ENCODE peak calls at places on chromosome 16, in four cellular contexts. D is SK-N-SH, X is neural progenitor cell, B is H1. Y is an unnamed sample. For H3K36me3, the result is how much of the 10 kb centered on the place peaks cover.

GRCh38 chr16:73196670-73197069 is 148.7 kb upstream of the ZFHX3 start:
- DNase-seq in X (peak), B (peak), D (peak), Y (peak)

GRCh38 chr16:69187891-69188451 is 1.0 kb downstream of the SNTB2 start:
- DNase-seq in B (no peak), D (no peak), X (no peak), Y (peak)

GRCh38 chr16:30535777-30536190 is 1.1 kb upstream of the ZNF747 start:
- DNase-seq in B (peak), X (peak), D (peak), Y (peak)

GRCh38 chr16:2779151-2779920 is 2.3 kb upstream of the ELOB start:
- DNase-seq in D (no peak), B (no peak), X (peak), Y (no peak)

GRCh38 chr16:70579648-70580630 is 56.3 kb downstream of the SF3B3 start:
- DNase-seq in D (peak), B (no peak), X (no peak), Y (no peak)

GRCh38 chr16:57972285-57972684 is 1.4 kb upstream of the CNGB1 start:
- DNase-seq in X (no peak), B (no peak), D (no peak), Y (no peak)

GRCh38 chr16:66161942-66162341 is 204.5 kb upstream of the CDH5 start:
- DNase-seq in D (no peak), B (no peak), X (no peak), Y (no peak)

GRCh38 chr16:11215935-11216556 is 40.0 kb downstream of the SOCS1 start:
- DNase-seq in B (no peak), X (no peak), D (no peak), Y (no peak)

GRCh38 chr16:55492756-55493380 is 13.9 kb downstream of the MMP2 start:
- DNase-seq in D (no peak), X (no peak), B (peak), Y (no peak)

GRCh38 chr16:23171234-23171948 is 11.2 kb upstream of the SCNN1G start:
- DNase-seq in X (no peak), B (no peak), D (no peak), Y (peak)

GRCh38 chr16:24035127-24035842 is 199.5 kb downstream of the PRKCB start:
- DNase-seq in X (peak), D (no peak), B (no peak), Y (no peak)

GRCh38 chr16:74501484-74502479 is 80.5 kb upstream of the CLEC18B start:
- DNase-seq in D (no peak), B (no peak), X (no peak), Y (no peak)

GRCh38 chr16:61684566-61684965 is 351.7 kb downstream of the CDH8 start:
- DNase-seq in B (no peak), X (no peak), D (no peak), Y (no peak)

GRCh38 chr16:52861614-52862022 is 191.1 kb downstream of the CHD9NB start:
- DNase-seq in D (peak), B (peak), X (peak), Y (peak)

GRCh38 chr16:24670623-24671454 is 58.6 kb upstream of the TNRC6A start:
- DNase-seq in X (peak), B (peak), D (peak), Y (peak)

GRCh38 chr16:51431517-51432241 is 280.6 kb upstream of the SALL1 start:
- DNase-seq in B (no peak), D (peak), X (peak), Y (peak)

GRCh38 chr16:49407873-49408565 is 34.4 kb downstream of the C16orf78 start:
- DNase-seq in D (peak), X (peak), B (peak), Y (peak)

GRCh38 chr16:1299868-1300203 is 9.6 kb upstream of the UBE2I start:
- DNase-seq in D (no peak), X (no peak), B (no peak), Y (no peak)
- H2AFZ ChIP-seq in D (no peak), X (no peak), B (no peak), Y (no peak)

GRCh38 chr16:87350031-87350430 is 32.8 kb upstream of the C16orf95 start:
- DNase-seq in B (no peak), D (no peak), X (no peak), Y (no peak)

GRCh38 chr16:87348616-87349157 is 31.5 kb upstream of the C16orf95 start:
- DNase-seq in X (no peak), B (no peak), D (no peak), Y (no peak)

GRCh38 chr16:87345721-87346424 is 28.7 kb upstream of the C16orf95 start:
- DNase-seq in X (peak), B (no peak), D (no peak), Y (no peak)

GRCh38 chr16:87346517-87347060 is 29.4 kb upstream of the C16orf95 start:
- DNase-seq in B (no peak), D (no peak), X (no peak), Y (no peak)

GRCh38 chr16:87347932-87348615 is 30.9 kb upstream of the C16orf95 start:
- DNase-seq in B (no peak), X (no peak), D (no peak), Y (no peak)
- H3K36me3 ChIP-seq in B (under half), X (under half), D (under half), Y (under half)

DNA sequence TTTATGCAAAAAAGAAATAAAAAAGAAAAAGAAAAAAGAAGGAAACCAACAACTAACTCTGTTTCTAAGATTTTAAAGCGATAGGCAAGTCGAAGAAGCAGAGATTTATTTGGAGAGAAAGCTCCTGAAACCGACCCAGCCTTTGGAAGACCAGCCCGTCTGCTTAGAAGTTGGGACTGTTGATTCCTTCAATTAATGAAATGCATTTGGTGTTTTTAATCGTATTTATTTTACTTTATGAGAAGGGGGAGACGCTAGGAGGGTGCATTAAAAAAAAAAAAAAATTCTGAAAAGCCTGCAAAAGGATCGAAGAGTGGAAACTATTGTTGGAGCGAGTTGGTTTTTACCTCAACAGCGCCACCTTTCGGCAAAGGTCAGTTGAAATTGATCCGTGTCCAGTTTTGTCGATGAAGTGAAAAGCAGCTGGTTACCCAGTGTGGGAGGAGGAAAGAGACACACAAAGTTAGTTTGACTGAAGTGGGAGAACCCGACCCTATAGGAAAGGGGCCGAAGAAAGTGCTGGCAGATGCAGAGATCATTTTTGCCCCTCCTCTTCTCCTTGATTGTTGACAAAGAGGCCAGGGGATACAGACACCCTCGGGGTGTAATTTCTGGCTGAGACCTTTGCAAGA is 1.6 kb upstream of the MAF start:
- DNase-seq in X (peak), B (peak), D (peak), Y (peak)
- H2AFZ ChIP-seq in X (no peak), B (no peak), D (no peak), Y (peak)

GRCh38 chr16:85659805-85660511 is 28.8 kb downstream of the GINS2 start:
- DNase-seq in X (peak), D (peak), B (peak), Y (peak)
- H3K36me3 ChIP-seq in X (under half), D (under half), B (half or more), Y (under half)

DNA sequence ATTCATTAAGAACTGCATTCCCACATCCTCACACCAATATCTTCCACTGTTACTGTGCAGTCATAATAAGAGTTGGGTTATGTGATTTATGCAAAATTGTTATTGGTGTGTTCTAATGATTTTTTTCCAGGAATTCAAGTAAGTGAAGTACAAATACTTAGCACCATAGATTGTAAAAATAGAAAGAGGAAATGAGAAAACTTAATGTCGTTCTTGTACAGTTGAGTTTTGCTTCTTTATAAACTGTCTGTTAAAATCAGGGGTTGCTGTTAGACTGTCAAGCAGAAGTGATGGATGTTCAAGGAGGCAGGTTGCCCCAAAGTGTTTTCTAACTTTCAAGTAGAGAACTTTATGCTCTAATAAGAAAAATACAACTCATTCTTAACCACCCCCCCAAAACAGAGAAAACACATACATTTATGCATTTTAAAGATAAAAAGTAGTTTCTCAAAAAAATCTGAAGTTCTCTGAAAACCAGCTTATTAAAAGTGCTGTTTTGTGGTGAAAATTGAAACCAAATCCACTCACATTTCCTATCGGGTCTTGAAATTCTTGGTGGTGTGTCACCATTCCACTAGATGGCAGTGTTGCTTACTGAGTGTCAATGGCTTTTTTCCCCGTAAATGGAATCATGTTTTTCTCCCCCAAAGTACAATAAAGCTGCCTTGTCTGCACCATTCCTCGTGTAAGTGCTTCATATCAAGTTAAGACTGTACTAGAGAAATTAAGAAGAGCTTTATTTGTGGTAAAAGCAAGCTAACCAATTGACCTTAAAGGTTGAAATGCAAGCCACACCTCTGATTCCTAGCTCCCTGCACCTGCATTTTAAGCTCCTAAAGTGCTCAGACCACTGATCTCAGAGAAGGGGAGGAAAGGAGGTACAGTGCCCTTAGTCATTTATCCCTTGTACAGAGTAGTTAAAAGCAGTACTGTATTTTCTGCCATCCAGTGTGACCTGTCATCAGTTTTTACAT is 4.7 kb upstream of the IGSF6 start:
- DNase-seq in B (no peak), D (peak), X (peak), Y (peak)
- H2AFZ ChIP-seq in B (no peak), D (no peak), X (no peak), Y (no peak)

DNA sequence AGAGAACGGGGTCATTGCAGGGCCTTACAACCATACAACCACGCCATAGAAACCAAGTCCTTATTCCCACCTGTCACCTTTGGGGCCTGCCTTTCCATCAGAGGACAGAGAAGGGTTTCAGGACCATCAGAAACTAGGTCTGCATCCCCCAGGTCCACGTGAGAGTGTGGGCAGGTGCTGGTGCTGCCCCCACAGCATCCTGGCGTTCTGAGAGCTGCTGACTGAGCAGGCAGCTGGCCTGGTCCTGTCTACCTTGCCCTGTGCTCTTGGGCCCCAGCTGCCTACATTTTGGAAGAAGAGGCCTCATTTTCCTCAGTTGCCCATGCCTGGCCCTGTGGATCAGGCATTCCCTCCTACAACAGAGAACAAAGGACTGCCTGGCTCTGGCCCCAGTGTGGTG is 21.6 kb downstream of the ZNF276 start:
- DNase-seq in X (no peak), D (no peak), B (no peak), Y (no peak)
- H3K36me3 ChIP-seq in X (under half), D (under half), B (half or more), Y (under half)

GRCh38 chr16:15907863-15908478 is 19.6 kb upstream of the CEP20 start:
- DNase-seq in B (peak), D (peak), X (peak), Y (peak)
- H2AFZ ChIP-seq in B (peak), D (no peak), X (peak), Y (no peak)

GRCh38 chr16:31709181-31709580 is 164.4 kb upstream of the ZNF267 start:
- DNase-seq in B (no peak), X (no peak), D (no peak), Y (no peak)

GRCh38 chr16:31706925-31707324 is 166.7 kb upstream of the ZNF267 start:
- DNase-seq in D (no peak), X (no peak), B (no peak), Y (no peak)

GRCh38 chr16:31706318-31706717 is 167.3 kb upstream of the ZNF267 start:
- DNase-seq in D (no peak), B (no peak), X (no peak), Y (no peak)

GRCh38 chr16:31708348-31708747 is 165.3 kb upstream of the ZNF267 start:
- DNase-seq in D (no peak), B (no peak), X (no peak), Y (no peak)

GRCh38 chr16:31707743-31708335 is 165.8 kb upstream of the ZNF267 start:
- DNase-seq in X (no peak), D (no peak), B (no peak), Y (no peak)
- H3K36me3 ChIP-seq in X (under half), D (under half), B (under half), Y (under half)